ENCODE peak calls at places on chromosomes 6 and 20, in five cellular contexts. One of them, this sample, is unnamed. For H3K36me3, the result is how much of the 10 kb centered on the place peaks cover.

GRCh38 chr6:114100421-114100820 is 129.5 kb upstream of the HDAC2 start:
- DNase-seq in mesenchymal stem cell: peak
- DNase-seq in bronchial epithelial cell: peak
- DNase-seq in breast epithelium: no peak
- DNase-seq in GM23338: no peak
- DNase-seq in this sample: no peak

GRCh38 chr6:52645976-52646375 is 24.9 kb upstream of the TMEM14A start:
- DNase-seq in bronchial epithelial cell: no peak
- DNase-seq in mesenchymal stem cell: no peak
- DNase-seq in GM23338: no peak
- DNase-seq in breast epithelium: no peak
- DNase-seq in this sample: no peak

GRCh38 chr6:135163440-135163738 is 17.7 kb upstream of the MYB start:
- DNase-seq in breast epithelium: no peak
- DNase-seq in mesenchymal stem cell: no peak
- DNase-seq in bronchial epithelial cell: no peak
- DNase-seq in GM23338: no peak
- DNase-seq in this sample: no peak

GRCh38 chr20:3679749-3680700 is 1.8 kb downstream of the ADAM33 start:
- DNase-seq in GM23338: peak
- DNase-seq in mesenchymal stem cell: peak
- DNase-seq in breast epithelium: no peak
- DNase-seq in bronchial epithelial cell: no peak
- DNase-seq in this sample: no peak

GRCh38 chr20:61807426-61808160 is 258.1 kb downstream of the TAF4 start:
- DNase-seq in breast epithelium: no peak
- DNase-seq in bronchial epithelial cell: no peak
- DNase-seq in GM23338: no peak
- DNase-seq in mesenchymal stem cell: no peak
- DNase-seq in this sample: no peak

GRCh38 chr6:2162089-2162465 is 83.3 kb downstream of the GMDS start:
- DNase-seq in GM23338: no peak
- DNase-seq in breast epithelium: no peak
- DNase-seq in mesenchymal stem cell: no peak
- DNase-seq in bronchial epithelial cell: peak
- DNase-seq in this sample: no peak

GRCh38 chr6:43231053-43231452 is 1.8 kb upstream of the DNPH1 start:
- DNase-seq in breast epithelium: no peak
- DNase-seq in mesenchymal stem cell: no peak
- DNase-seq in bronchial epithelial cell: no peak
- DNase-seq in GM23338: no peak
- DNase-seq in this sample: no peak

GRCh38 chr6:21438237-21438985 is 155.1 kb upstream of the SOX4 start:
- DNase-seq in breast epithelium: no peak
- DNase-seq in bronchial epithelial cell: peak
- DNase-seq in GM23338: no peak
- DNase-seq in mesenchymal stem cell: no peak
- DNase-seq in this sample: no peak

GRCh38 chr20:59094576-59094975 is 52.0 kb upstream of the PRELID3B start:
- DNase-seq in mesenchymal stem cell: no peak
- DNase-seq in bronchial epithelial cell: no peak
- DNase-seq in GM23338: peak
- DNase-seq in breast epithelium: no peak
- DNase-seq in this sample: no peak

GRCh38 chr6:148747493-148748160 is 797 bp downstream of the UST start:
- DNase-seq in mesenchymal stem cell: peak
- DNase-seq in breast epithelium: peak
- DNase-seq in bronchial epithelial cell: no peak
- DNase-seq in GM23338: peak
- DNase-seq in this sample: no peak

GRCh38 chr20:63741676-63742380 is 2.3 kb downstream of the SLC2A4RG start:
- DNase-seq in breast epithelium: no peak
- DNase-seq in bronchial epithelial cell: no peak
- DNase-seq in mesenchymal stem cell: no peak
- DNase-seq in GM23338: no peak
- DNase-seq in this sample: no peak
- H3K4me3 ChIP-seq in breast epithelium: no peak
- H3K4me3 ChIP-seq in bronchial epithelial cell: peak
- H3K4me3 ChIP-seq in mesenchymal stem cell: peak
- H3K4me3 ChIP-seq in GM23338: no peak
- H3K4me3 ChIP-seq in this sample: peak

GRCh38 chr6:32188381-32189081 is 1.5 kb downstream of the PBX2 start:
- DNase-seq in breast epithelium: no peak
- DNase-seq in GM23338: no peak
- DNase-seq in mesenchymal stem cell: peak
- DNase-seq in bronchial epithelial cell: no peak
- DNase-seq in this sample: no peak

GRCh38 chr6:32186496-32186840 is 2.4 kb upstream of the AGER start:
- DNase-seq in breast epithelium: no peak
- DNase-seq in bronchial epithelial cell: no peak
- DNase-seq in GM23338: no peak
- DNase-seq in mesenchymal stem cell: no peak
- DNase-seq in this sample: no peak

GRCh38 chr6:32189082-32189741 is 790 bp downstream of the PBX2 start:
- DNase-seq in bronchial epithelial cell: no peak
- DNase-seq in mesenchymal stem cell: peak
- DNase-seq in breast epithelium: no peak
- DNase-seq in GM23338: peak
- DNase-seq in this sample: no peak

GRCh38 chr6:32189742-32190053 is 304 bp downstream of the PBX2 start:
- DNase-seq in GM23338: no peak
- DNase-seq in breast epithelium: no peak
- DNase-seq in bronchial epithelial cell: no peak
- DNase-seq in mesenchymal stem cell: no peak
- DNase-seq in this sample: no peak

GRCh38 chr6:32187009-32187709 is 2.8 kb downstream of the PBX2 start:
- DNase-seq in breast epithelium: no peak
- DNase-seq in mesenchymal stem cell: no peak
- DNase-seq in bronchial epithelial cell: no peak
- DNase-seq in GM23338: no peak
- DNase-seq in this sample: no peak
- H3K36me3 ChIP-seq in breast epithelium: under half
- H3K36me3 ChIP-seq in mesenchymal stem cell: under half
- H3K36me3 ChIP-seq in bronchial epithelial cell: under half
- H3K36me3 ChIP-seq in GM23338: under half
- H3K36me3 ChIP-seq in this sample: under half

GRCh38 chr6:39312912-39313525 is 1.2 kb downstream of the KCNK17 start:
- DNase-seq in bronchial epithelial cell: no peak
- DNase-seq in mesenchymal stem cell: no peak
- DNase-seq in breast epithelium: no peak
- DNase-seq in GM23338: no peak
- DNase-seq in this sample: no peak
- H3K4me3 ChIP-seq in bronchial epithelial cell: no peak
- H3K4me3 ChIP-seq in mesenchymal stem cell: no peak
- H3K4me3 ChIP-seq in breast epithelium: no peak
- H3K4me3 ChIP-seq in GM23338: peak
- H3K4me3 ChIP-seq in this sample: peak

GRCh38 chr20:34412453-34412852 is 49.4 kb downstream of the ITCH start:
- DNase-seq in mesenchymal stem cell: no peak
- DNase-seq in GM23338: no peak
- DNase-seq in breast epithelium: no peak
- DNase-seq in bronchial epithelial cell: no peak
- DNase-seq in this sample: no peak

GRCh38 chr20:34410331-34410730 is 47.3 kb downstream of the ITCH start:
- DNase-seq in GM23338: no peak
- DNase-seq in mesenchymal stem cell: no peak
- DNase-seq in bronchial epithelial cell: no peak
- DNase-seq in breast epithelium: no peak
- DNase-seq in this sample: no peak

GRCh38 chr20:34420146-34420545 is 57.1 kb downstream of the ITCH start:
- DNase-seq in GM23338: no peak
- DNase-seq in mesenchymal stem cell: no peak
- DNase-seq in bronchial epithelial cell: no peak
- DNase-seq in breast epithelium: no peak
- DNase-seq in this sample: no peak

GRCh38 chr20:34420975-34421374 is 57.9 kb downstream of the ITCH start:
- DNase-seq in mesenchymal stem cell: no peak
- DNase-seq in bronchial epithelial cell: no peak
- DNase-seq in breast epithelium: no peak
- DNase-seq in GM23338: no peak
- DNase-seq in this sample: no peak

DNA sequence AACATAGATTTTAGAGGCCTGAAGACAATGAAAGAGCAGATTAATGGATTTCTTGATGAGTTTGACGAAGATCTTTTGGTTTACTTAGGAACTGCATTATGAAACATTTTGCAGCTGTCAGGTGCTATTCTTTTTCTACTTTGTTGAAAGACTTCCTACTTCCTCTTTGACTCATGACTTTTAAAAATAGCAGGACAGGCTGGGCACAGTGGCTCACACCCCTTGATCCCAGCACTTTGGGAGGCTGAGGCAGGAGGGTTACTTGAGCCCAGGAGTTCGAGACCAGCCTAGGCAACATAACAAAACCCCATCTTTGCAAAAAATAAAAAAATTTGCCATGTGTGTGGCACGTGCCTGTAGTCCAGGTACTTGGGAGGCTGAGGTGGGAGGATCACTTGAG is 52.0 kb downstream of the ITCH start:
- DNase-seq in bronchial epithelial cell: peak
- DNase-seq in mesenchymal stem cell: no peak
- DNase-seq in breast epithelium: no peak
- DNase-seq in GM23338: no peak
- DNase-seq in this sample: no peak
- H3K36me3 ChIP-seq in bronchial epithelial cell: under half
- H3K36me3 ChIP-seq in mesenchymal stem cell: under half
- H3K36me3 ChIP-seq in breast epithelium: under half
- H3K36me3 ChIP-seq in GM23338: under half
- H3K36me3 ChIP-seq in this sample: half or more

GRCh38 chr6:169157474-169158181 is 96.0 kb downstream of the THBS2 start:
- DNase-seq in bronchial epithelial cell: no peak
- DNase-seq in GM23338: no peak
- DNase-seq in breast epithelium: no peak
- DNase-seq in mesenchymal stem cell: no peak
- DNase-seq in this sample: peak
- H3K4me3 ChIP-seq in bronchial epithelial cell: no peak
- H3K4me3 ChIP-seq in GM23338: no peak
- H3K4me3 ChIP-seq in breast epithelium: no peak
- H3K4me3 ChIP-seq in mesenchymal stem cell: no peak
- H3K4me3 ChIP-seq in this sample: peak

DNA sequence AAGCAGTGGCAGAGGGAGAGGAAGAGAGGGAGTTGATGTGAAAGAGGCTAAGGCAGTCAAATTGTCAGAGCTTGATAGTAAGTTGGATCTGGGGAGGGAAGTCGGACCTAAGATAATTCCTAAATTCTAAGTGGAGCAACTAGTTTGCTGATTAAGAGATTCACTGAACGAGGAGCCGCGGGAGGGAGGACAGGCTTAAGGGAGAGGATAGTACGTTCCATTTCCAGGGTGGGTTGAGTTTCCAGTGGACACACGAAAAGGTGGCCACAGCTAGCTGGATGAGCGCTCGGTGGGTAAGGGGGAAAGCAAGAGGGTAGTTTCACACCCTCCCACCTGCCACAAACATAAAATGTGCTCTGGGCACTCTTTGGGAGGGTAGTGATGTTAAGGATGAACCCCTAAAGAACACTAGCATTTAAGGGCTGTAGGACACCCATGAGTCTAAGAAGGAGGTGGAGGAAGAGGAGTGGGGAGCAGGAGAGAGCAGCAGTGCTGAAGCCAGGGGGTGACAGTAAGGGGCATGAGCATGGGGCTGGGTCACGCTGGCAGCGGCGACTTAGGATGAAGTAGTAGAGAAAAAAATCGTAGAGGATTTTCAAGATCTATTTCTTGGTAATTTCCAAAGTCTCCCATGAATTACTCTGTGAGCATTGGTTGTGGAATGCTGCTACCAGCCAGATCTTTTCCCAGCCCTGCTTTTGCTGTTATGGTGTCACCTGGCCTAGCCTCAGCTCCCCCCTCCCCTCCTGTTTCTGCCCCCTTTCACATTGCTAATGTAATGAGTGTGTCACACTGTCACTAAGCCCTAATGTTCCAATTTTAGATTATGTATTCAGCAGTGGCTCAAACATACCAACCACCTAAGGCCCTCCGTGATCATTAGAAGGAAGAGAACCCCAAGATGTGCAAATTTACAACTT is 21.4 kb downstream of the ACTR5 start:
- DNase-seq in bronchial epithelial cell: no peak
- DNase-seq in mesenchymal stem cell: no peak
- DNase-seq in breast epithelium: no peak
- DNase-seq in GM23338: no peak
- DNase-seq in this sample: no peak
- H3K36me3 ChIP-seq in bronchial epithelial cell: under half
- H3K36me3 ChIP-seq in mesenchymal stem cell: under half
- H3K36me3 ChIP-seq in breast epithelium: under half
- H3K36me3 ChIP-seq in GM23338: under half
- H3K36me3 ChIP-seq in this sample: half or more